ENCODE peak calls at places on chromosomes 7 and 10, in six cellular contexts. C is left cardiac atrium; R is cardiac muscle cell; Q is stimulated activated CD4-positive, alpha-beta T cell treated with anti-CD3 and anti-CD28 coated beads, TNF-alpha, amount 100 ng/mL, for 4 hours; D is naive B cell; X is NCI-H748 treated with DMSO at 0.1 percent for 48 hours. V is an unnamed sample.

GRCh38 chr7:21690717-21691116 is 147.9 kb downstream of the DNAH11 start:
- DNase-seq in X (no peak), R (no peak), D (no peak), Q (no peak), C (no peak), V (no peak)

GRCh38 chr7:128937271-128937646 is 468 bp upstream of the IRF5 start:
- DNase-seq in X (no peak), R (no peak), C (no peak), D (no peak), Q (no peak), V (no peak)

GRCh38 chr7:17584822-17585221 is 286.4 kb downstream of the AHR start:
- DNase-seq in X (no peak), Q (no peak), D (no peak), R (no peak), C (no peak), V (no peak)

GRCh38 chr7:154953006-154953684 is 49.8 kb downstream of the PAXIP1 start:
- DNase-seq in D (peak), R (peak), Q (peak), X (peak), C (peak), V (peak)

GRCh38 chr10:44372181-44372580 is 12.7 kb downstream of the CXCL12 start:
- DNase-seq in Q (no peak), R (no peak), D (no peak), C (peak), X (no peak), V (no peak)

GRCh38 chr7:14144538-14144937 is 155.1 kb upstream of the ETV1 start:
- DNase-seq in D (no peak), R (no peak), Q (no peak), C (no peak), X (no peak), V (no peak)

GRCh38 chr10:1120146-1120695 is 64.0 kb downstream of the WDR37 start:
- DNase-seq in D (no peak), C (no peak), Q (no peak), R (no peak), X (no peak), V (no peak)

GRCh38 chr10:95405655-95406054 is 114.9 kb upstream of the PDLIM1 start:
- DNase-seq in Q (no peak), C (no peak), D (no peak), X (no peak), R (no peak), V (no peak)

GRCh38 chr7:43372656-43373355 is 210.1 kb upstream of the STK17A start:
- DNase-seq in Q (no peak), X (no peak), D (no peak), R (no peak), C (no peak), V (no peak)

GRCh38 chr7:31203551-31203950 is 137.0 kb downstream of the NEUROD6 start:
- DNase-seq in D (no peak), R (no peak), Q (no peak), C (no peak), X (no peak), V (no peak)

GRCh38 chr10:86402283-86402931 is 35.8 kb upstream of the GRID1 start:
- DNase-seq in Q (no peak), X (no peak), R (no peak), C (no peak), D (no peak), V (no peak)

GRCh38 chr10:132164801-132165278 is 21.9 kb upstream of the DPYSL4 start:
- DNase-seq in D (no peak), Q (no peak), R (no peak), C (no peak), X (no peak), V (no peak)

GRCh38 chr7:38673795-38674194 is 42.6 kb upstream of the AMPH start:
- DNase-seq in X (no peak), D (no peak), C (no peak), R (no peak), Q (no peak), V (no peak)

GRCh38 chr10:77836299-77836820 is 90.2 kb downstream of the DLG5 start:
- DNase-seq in C (peak), R (peak), Q (no peak), D (peak), X (no peak), V (peak)